ENCODE peak calls at places on chromosomes 6 and 20, in seven cellular contexts. N is fibroblast of the aortic adventitia; U is WERI-Rb-1; Y is mesothelial cell of epicardium; F is mucosa of descending colon; B is CD4-positive, CD25-positive, alpha-beta regulatory T cell; S is iPS DF 6.9. E is an unnamed sample.

GRCh38 chr6:170174124-170174770 is 116.6 kb downstream of the DLL1 start:
- DNase-seq in N (no peak), U (no peak), Y (peak; percentile 38), F (no peak), B (no peak), S (no peak), E (no peak)

GRCh38 chr6:156779206-156780116 is 2.3 kb downstream of the ARID1B start:
- DNase-seq in N (no peak), U (peak; percentile 13), Y (peak; percentile 57), F (peak; percentile 74), B (peak; percentile 61), S (no peak), E (peak; percentile 45)

GRCh38 chr20:46739441-46740213 is 30.2 kb downstream of the SLC2A10 start:
- DNase-seq in N (no peak), U (no peak), Y (no peak), F (no peak), B (no peak), S (no peak), E (no peak)

GRCh38 chr6:95431637-95432228 is 145.6 kb upstream of the MANEA start:
- DNase-seq in N (peak; percentile 54), U (peak; percentile 32), Y (peak; percentile 50), F (no peak), B (peak; percentile 53), S (no peak), E (peak; percentile 20)

GRCh38 chr6:100453701-100454521 is 10.8 kb downstream of the SIM1 start:
- DNase-seq in N (no peak), U (no peak), Y (peak; percentile 42), F (no peak), B (no peak), S (no peak), E (no peak)

GRCh38 chr6:97401533-97401932 is 118.5 kb upstream of the MMS22L start:
- DNase-seq in N (peak; percentile 87), U (no peak), Y (no peak), F (no peak), B (no peak), S (no peak), E (no peak)

GRCh38 chr6:38695227-38695900 is 7.6 kb downstream of the GLO1 start:
- DNase-seq in N (no peak), U (no peak), Y (no peak), F (no peak), B (no peak), S (no peak), E (no peak)

GRCh38 chr20:4726710-4727391 is 5.1 kb downstream of the PRND start:
- DNase-seq in N (peak; percentile 42), U (no peak), Y (no peak), F (no peak), B (peak; percentile 88), S (no peak), E (peak; percentile 57)

GRCh38 chr6:3245216-3245615 is 13.5 kb upstream of the PSMG4 start:
- DNase-seq in N (no peak), U (no peak), Y (no peak), F (no peak), B (no peak), S (no peak), E (no peak)

GRCh38 chr20:58706975-58707681 is 14.5 kb downstream of the NPEPL1 start:
- DNase-seq in N (no peak), U (no peak), Y (peak; percentile 19), F (no peak), B (no peak), S (no peak), E (no peak)

GRCh38 chr6:169867751-169868191 is 116.3 kb downstream of the ERMARD start:
- DNase-seq in N (no peak), U (no peak), Y (peak; percentile 17), F (no peak), B (no peak), S (no peak), E (no peak)

E was measured in GM10248.